ENCODE peak calls at places on chromosomes 7 and 10, in ten cellular contexts. H is HFF-Myc; C is astrocyte; L is fibroblast of mammary gland; N is endodermal cell; K is dorsolateral prefrontal cortex; W is RWPE2; X is heart left ventricle; E is AG10803; A is naive thymus-derived CD4-positive, alpha-beta T cell. J is an unnamed sample.

GRCh38 chr7:31811650-31812461 is 124.8 kb downstream of the PPP1R17 start:
- DNase-seq in C (peak), K (no peak), H (no peak), L (peak), X (peak), E (peak), A (no peak), N (no peak), W (no peak), J (peak)

GRCh38 chr10:33107953-33108352 is 149.9 kb upstream of the ITGB1 start:
- DNase-seq in C (no peak), X (no peak), A (no peak), W (no peak), N (no peak), E (no peak), H (no peak), L (no peak), K (no peak), J (no peak)

GRCh38 chr10:81177651-81178244 is 640.0 kb downstream of the SH2D4B start:
- DNase-seq in C (no peak), N (no peak), K (no peak), X (no peak), A (no peak), L (no peak), H (no peak), W (no peak), E (no peak), J (no peak)

GRCh38 chr10:94403034-94403822 is 887 bp downstream of the TBC1D12 start:
- DNase-seq in X (peak), W (peak), K (peak), A (peak), N (peak), E (peak), H (no peak), L (peak), C (peak), J (peak)

GRCh38 chr7:145624618-145625017 is 492.0 kb upstream of the CNTNAP2 start:
- DNase-seq in H (no peak), E (no peak), K (no peak), L (peak), A (no peak), N (no peak), W (no peak), X (no peak), C (no peak), J (no peak)

GRCh38 chr7:6271694-6272371 is 591 bp downstream of the CYTH3 start:
- DNase-seq in K (no peak), C (no peak), X (peak), W (no peak), N (peak), L (no peak), E (no peak), A (peak), H (no peak), J (peak)

GRCh38 chr10:49505076-49505475 is 33.8 kb downstream of the ERCC6 start:
- DNase-seq in A (no peak), C (no peak), N (no peak), H (no peak), W (no peak), K (no peak), X (no peak), L (no peak), E (no peak), J (no peak)

GRCh38 chr7:94111009-94111408 is 106.9 kb upstream of the BET1 start:
- DNase-seq in E (no peak), W (no peak), C (peak), K (no peak), H (no peak), N (no peak), A (no peak), L (no peak), X (no peak), J (no peak)

GRCh38 chr7:77727936-77728701 is 31.9 kb downstream of the RSBN1L start:
- DNase-seq in N (peak), L (peak), C (peak), E (peak), A (peak), X (no peak), K (no peak), H (peak), W (no peak), J (no peak)

GRCh38 chr7:95509199-95509598 is 23.5 kb downstream of the ASB4 start:
- DNase-seq in K (peak), C (peak), A (no peak), E (peak), W (no peak), L (peak), X (no peak), H (peak), N (peak), J (no peak)

GRCh38 chr7:22675917-22676343 is 51.1 kb upstream of the IL6 start:
- DNase-seq in L (peak), X (no peak), N (no peak), E (peak), H (peak), W (no peak), A (peak), K (no peak), C (peak), J (no peak)

GRCh38 chr10:84270708-84271107 is 25.9 kb downstream of the RGR start:
- DNase-seq in K (no peak), X (no peak), L (no peak), N (peak), C (no peak), E (no peak), A (no peak), W (no peak), H (no peak), J (no peak)

GRCh38 chr7:151245360-151246160 is 2.9 kb downstream of the SMARCD3 start:
- DNase-seq in E (no peak), N (peak), K (no peak), H (no peak), C (no peak), L (no peak), A (peak), X (no peak), W (peak), J (peak)

GRCh38 chr10:105017116-105017515 is 376.0 kb downstream of the SORCS3 start:
- DNase-seq in N (no peak), C (peak), W (no peak), X (no peak), A (no peak), K (no peak), H (no peak), L (peak), E (peak), J (no peak)

GRCh38 chr7:44540592-44541027 is 520 bp downstream of the NPC1L1 start:
- DNase-seq in X (no peak), L (no peak), A (no peak), H (no peak), E (no peak), W (no peak), C (no peak), K (no peak), N (no peak), J (no peak)

GRCh38 chr7:1520574-1521234 is 9.8 kb upstream of the MAFK start:
- DNase-seq in C (peak), W (no peak), L (peak), H (no peak), E (no peak), A (no peak), X (no peak), K (no peak), N (no peak), J (no peak)

GRCh38 chr10:129963076-129963830 is 821 bp downstream of the EBF3 start:
- DNase-seq in C (peak), N (peak), H (no peak), K (no peak), X (no peak), E (peak), W (no peak), A (no peak), L (peak), J (no peak)

GRCh38 chr7:151453326-151453791 is 13.4 kb upstream of the CRYGN start:
- DNase-seq in L (no peak), H (no peak), K (peak), E (no peak), X (no peak), W (no peak), C (no peak), A (no peak), N (peak), J (no peak)

GRCh38 chr7:135341049-135341448 is 107.4 kb downstream of the STRA8 start:
- DNase-seq in H (no peak), E (no peak), W (no peak), L (no peak), A (no peak), X (no peak), K (no peak), N (peak), C (no peak), J (no peak)

GRCh38 chr10:121596668-121597503 is 1.4 kb downstream of the FGFR2 start:
- DNase-seq in H (no peak), L (no peak), K (peak), C (no peak), N (peak), W (peak), E (no peak), X (no peak), A (no peak), J (no peak)
- H3K4me3 ChIP-seq in H (no peak), L (no peak), K (peak), C (peak), N (peak), W (peak), E (peak), X (peak), A (no peak), J (peak)

GRCh38 chr10:91219371-91220193 is 881 bp upstream of the PCGF5 start:
- DNase-seq in A (no peak), K (no peak), W (no peak), N (no peak), X (no peak), C (no peak), E (no peak), H (no peak), L (peak), J (no peak)
- H3K4me3 ChIP-seq in A (peak), K (peak), W (no peak), N (peak), X (peak), C (peak), E (peak), H (peak), L (peak), J (peak)

DNA sequence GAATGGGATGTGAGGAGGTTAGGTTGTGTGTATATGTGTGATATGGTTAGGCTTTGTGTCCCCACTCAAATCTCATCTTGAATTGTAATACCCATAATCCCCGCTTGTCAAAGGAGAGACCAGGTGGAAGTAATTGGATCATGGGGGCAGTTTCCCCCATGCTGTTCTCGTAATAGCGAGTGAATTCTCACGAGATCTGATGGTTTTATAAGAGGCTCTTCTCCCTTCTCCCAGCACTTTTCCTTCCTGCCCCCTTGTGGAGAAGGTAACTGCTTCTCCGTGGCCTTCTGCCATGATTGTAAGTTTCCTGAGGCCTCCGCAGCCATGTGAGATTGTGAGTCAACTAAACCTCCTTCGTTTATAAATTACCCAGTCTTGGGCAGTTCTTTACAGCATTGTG is 47.3 kb downstream of the NPVF start:
- DNase-seq in A (no peak), L (peak), E (no peak), C (no peak), W (no peak), H (no peak), X (no peak), K (no peak), N (peak), J (no peak)
- H3K4me3 ChIP-seq in A (peak), L (no peak), E (peak), C (no peak), W (no peak), H (peak), X (peak), K (peak), N (no peak), J (peak)

DNA sequence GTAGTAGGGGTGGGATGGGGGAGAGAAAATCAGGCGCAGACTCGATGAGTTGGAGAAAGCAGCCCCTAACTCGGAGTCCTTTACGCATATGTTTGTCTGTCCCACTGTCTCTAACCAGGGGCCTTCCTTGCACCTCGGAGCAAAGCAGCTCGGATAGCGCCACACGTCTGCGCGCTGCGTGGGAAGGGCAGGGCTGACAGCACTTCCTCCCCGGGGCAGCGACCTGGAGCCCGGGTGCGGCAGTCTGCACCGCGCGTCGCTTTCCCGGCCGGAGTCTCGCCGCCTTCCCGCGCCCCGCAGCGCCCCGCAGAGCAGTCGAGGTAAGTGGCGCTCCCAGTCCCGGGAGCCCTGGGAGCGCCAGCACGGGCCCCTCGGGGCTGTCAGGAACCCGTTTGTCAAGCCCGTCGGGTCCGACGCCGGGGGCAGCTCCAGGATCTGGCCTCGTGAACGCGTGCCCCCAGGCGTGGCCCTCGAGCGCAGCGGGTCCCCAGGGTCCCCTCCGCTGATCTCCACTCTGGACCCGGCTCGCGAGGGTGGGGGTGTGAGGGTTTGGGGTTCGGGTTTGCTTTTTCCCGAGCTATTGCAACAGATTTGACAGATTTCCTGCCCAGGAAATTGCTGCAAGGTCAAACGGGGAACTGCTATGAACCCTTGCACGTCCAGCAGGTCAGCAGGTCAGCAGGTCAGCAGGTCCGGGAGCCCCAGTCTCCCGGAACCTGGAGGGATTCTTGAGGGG is 561 bp downstream of the APBB1IP start:
- DNase-seq in E (peak), K (no peak), L (peak), C (peak), H (no peak), N (peak), W (no peak), A (peak), X (peak), J (peak)
- H3K4me3 ChIP-seq in E (peak), K (peak), L (peak), C (peak), H (peak), N (no peak), W (no peak), A (peak), X (peak), J (peak)

DNA sequence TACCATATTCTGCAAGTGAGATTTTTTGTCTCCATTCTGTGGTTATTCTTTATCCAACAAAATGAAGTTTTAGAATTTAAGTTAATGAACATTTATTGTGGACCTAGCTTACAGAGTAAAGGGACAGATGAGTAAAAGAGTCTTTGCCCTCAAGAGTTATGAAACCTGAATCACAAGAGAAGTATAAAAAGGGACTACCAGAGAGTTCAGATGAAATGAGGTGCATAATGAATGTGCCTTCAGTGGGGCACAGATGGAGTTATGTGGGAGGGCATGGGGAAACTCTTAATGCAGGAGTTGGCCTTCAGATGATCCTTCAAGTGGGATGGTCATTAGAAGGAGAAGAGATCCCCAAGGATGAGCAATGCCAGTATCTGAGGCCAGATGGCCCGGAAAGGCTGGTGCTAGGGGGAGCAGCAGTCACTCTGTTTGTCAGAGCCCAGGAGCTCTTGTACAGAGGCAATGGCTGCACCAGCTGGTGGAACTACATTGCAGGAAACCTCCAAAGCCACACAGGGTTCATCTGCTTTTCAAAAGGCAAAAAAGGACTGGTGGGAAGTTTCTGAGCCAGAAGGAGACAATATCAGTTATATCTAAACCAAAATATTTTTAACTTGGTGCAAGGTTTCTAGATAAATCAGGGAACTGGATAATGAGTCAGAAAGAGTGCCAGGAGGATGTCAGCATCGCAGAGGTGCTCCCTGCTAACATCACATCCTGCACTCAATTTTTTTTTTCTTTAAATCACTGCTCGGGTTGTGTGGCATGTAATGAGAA is 162.0 kb downstream of the KLF6 start:
- DNase-seq in C (peak), W (no peak), H (no peak), E (peak), L (no peak), N (no peak), X (no peak), A (no peak), K (no peak), J (no peak)
- H3K4me3 ChIP-seq in C (no peak), W (no peak), H (no peak), E (no peak), L (no peak), N (no peak), X (no peak), A (no peak), K (no peak), J (no peak)

DNA sequence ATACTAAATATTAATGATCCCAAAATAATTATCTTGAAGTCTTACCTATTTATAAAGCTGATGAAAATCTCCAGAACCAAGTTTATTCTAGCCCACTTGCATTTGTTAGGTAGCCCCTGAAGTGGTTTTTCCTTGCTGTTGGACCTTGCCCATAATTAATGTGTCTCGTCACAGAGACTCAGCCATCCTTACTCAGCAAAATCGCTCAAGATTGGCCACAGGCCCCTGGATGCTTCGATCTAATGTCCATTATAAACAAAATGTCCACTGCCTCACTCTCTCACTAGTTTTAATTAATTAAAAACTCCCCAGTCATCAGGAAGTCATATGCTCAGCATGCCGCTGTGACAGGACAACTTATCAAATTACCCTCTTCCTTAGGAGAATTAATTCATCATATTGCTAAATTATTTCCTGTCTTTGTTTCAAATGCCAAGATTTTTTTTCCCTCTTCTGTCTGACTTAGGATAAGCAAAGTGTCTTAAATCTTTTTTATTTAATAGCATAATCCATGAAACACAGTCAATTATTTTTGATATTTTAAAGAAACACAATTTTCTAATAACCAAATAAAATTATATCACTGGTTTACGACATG is 126.8 kb upstream of the PCLO start:
- DNase-seq in N (no peak), K (no peak), C (peak), A (no peak), W (no peak), H (no peak), E (no peak), L (no peak), X (no peak), J (no peak)
- H3K4me3 ChIP-seq in N (no peak), K (no peak), C (no peak), A (no peak), W (no peak), H (no peak), E (no peak), L (no peak), X (no peak), J (no peak)

DNA sequence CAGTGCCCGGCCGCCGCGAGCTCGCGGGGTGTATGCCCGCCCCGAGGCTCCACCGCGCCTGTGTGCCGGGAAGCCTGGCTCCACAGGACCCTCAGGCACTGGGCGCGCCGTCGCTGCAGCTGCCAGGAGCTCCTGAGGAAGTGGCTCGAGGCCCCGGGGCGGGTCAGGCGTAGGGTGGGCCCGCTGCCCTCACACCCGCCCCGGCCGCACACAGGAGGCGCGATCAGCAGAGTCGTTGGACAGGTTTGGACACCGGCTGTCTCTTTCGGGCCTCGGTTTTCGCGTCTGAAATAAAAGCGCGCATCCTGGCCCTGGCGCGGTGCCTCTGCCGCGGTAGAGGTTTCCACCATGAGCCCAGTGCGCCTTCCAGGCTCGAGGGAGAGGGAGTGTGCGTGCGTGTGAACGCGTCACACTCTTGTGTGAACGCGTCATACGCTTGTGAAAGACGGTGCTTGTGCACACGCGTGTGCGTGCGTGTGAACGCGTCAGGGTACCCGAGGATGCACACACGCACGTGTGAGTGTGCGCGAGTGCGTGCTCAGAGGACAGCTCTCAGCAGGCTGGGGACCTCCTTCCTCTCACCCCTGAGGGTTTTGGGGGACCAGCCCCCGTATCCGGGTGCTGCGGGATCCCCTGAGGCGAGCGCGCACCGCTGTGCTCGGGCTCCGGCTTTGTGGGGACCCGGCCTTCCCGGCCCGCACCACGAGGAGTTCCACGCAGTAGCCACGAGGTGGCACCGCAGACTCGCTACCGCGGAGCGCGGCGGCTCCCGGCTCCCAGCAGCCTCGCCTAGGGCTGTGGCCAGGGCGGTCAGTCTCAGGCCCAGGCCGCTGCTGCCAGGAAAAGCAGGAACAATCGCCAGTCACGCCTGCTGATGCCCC is 83.8 kb downstream of the BMS1 start:
- DNase-seq in E (peak), L (peak), X (peak), N (peak), K (peak), C (peak), A (peak), H (peak), W (no peak), J (peak)
- H3K4me3 ChIP-seq in E (peak), L (no peak), X (peak), N (no peak), K (peak), C (no peak), A (no peak), H (no peak), W (peak), J (peak)

J was measured in lower lobe of right lung.